ENCODE peak calls at places on chromosome 21, in four cellular contexts. P, N, I and S are unnamed samples.

GRCh38 chr21:43936186-43936967 is 71.4 kb downstream of the AGPAT3 start:
- DNase-seq in P (no peak), N (no peak), I (no peak), S (no peak)

GRCh38 chr21:17578162-17578561 is 34.5 kb downstream of the BTG3 start:
- DNase-seq in P (no peak), N (no peak), I (no peak), S (no peak)

GRCh38 chr21:25370311-25370744 is 237.0 kb downstream of the MRPL39 start:
- DNase-seq in P (no peak), N (no peak), I (no peak), S (no peak)

GRCh38 chr21:16194851-16195251 is 465.1 kb downstream of the USP25 start:
- DNase-seq in P (no peak), N (no peak), I (no peak), S (no peak)

GRCh38 chr21:25938673-25939395 is 204.1 kb downstream of the GABPA start:
- DNase-seq in P (no peak), N (no peak), I (no peak), S (no peak)

GRCh38 chr21:43976661-43977060 is 35.4 kb upstream of the TRAPPC10 start:
- DNase-seq in P (no peak), N (no peak), I (no peak), S (no peak)

GRCh38 chr21:26041441-26042180 is 129.0 kb downstream of the APP start:
- DNase-seq in P (no peak), N (no peak), I (no peak), S (no peak)

GRCh38 chr21:24825348-24825747 is 781.9 kb downstream of the MRPL39 start:
- DNase-seq in P (no peak), N (no peak), I (no peak), S (no peak)

GRCh38 chr21:23809573-23809972 is 1797.7 kb downstream of the MRPL39 start:
- DNase-seq in P (no peak), N (peak), I (no peak), S (no peak)

GRCh38 chr21:14900058-14900457 is 164.7 kb downstream of the NRIP1 start:
- DNase-seq in P (no peak), N (no peak), I (no peak), S (no peak)

GRCh38 chr21:40053007-40053406 is 185.8 kb downstream of the PCP4 start:
- DNase-seq in P (no peak), N (no peak), I (no peak), S (no peak)

GRCh38 chr21:21163904-21164303 is 165.7 kb downstream of the NCAM2 start:
- DNase-seq in P (peak), N (peak), I (no peak), S (peak)

GRCh38 chr21:20404915-20405314 is 593.3 kb upstream of the NCAM2 start:
- DNase-seq in P (no peak), N (peak), I (no peak), S (no peak)

GRCh38 chr21:25862112-25862511 is 127.3 kb downstream of the GABPA start:
- DNase-seq in P (no peak), N (no peak), I (no peak), S (no peak)

GRCh38 chr21:29238052-29238966 is 60.4 kb upstream of the BACH1 start:
- DNase-seq in P (no peak), N (no peak), I (no peak), S (no peak)

GRCh38 chr21:29232601-29233541 is 65.9 kb upstream of the BACH1 start:
- DNase-seq in P (no peak), N (peak), I (no peak), S (no peak)

GRCh38 chr21:29233611-29234540 is 64.8 kb upstream of the BACH1 start:
- DNase-seq in P (no peak), N (no peak), I (peak), S (peak)

GRCh38 chr21:29237110-29238051 is 61.3 kb upstream of the BACH1 start:
- DNase-seq in P (no peak), N (no peak), I (no peak), S (no peak)

GRCh38 chr21:29235714-29236197 is 63.0 kb upstream of the BACH1 start:
- DNase-seq in P (no peak), N (no peak), I (peak), S (no peak)
- TF ChIP-seq SPI1 in P (no peak), N (no peak), I (peak), S (peak)

GRCh38 chr21:42777757-42778344 is 101.5 kb downstream of the WDR4 start:
- DNase-seq in P (no peak), N (no peak), I (peak), S (no peak)

GRCh38 chr21:42777064-42777756 is 102.1 kb downstream of the WDR4 start:
- DNase-seq in P (no peak), N (no peak), I (peak), S (no peak)

GRCh38 chr21:42779431-42779861 is 99.9 kb downstream of the WDR4 start:
- DNase-seq in P (no peak), N (no peak), I (no peak), S (no peak)

GRCh38 chr21:42775123-42775522 is 104.2 kb downstream of the WDR4 start:
- DNase-seq in P (no peak), N (no peak), I (no peak), S (no peak)

GRCh38 chr21:42775891-42776290 is 103.4 kb downstream of the WDR4 start:
- DNase-seq in P (no peak), N (no peak), I (no peak), S (no peak)
- TF ChIP-seq SPI1 in P (no peak), N (no peak), I (no peak), S (no peak)

DNA sequence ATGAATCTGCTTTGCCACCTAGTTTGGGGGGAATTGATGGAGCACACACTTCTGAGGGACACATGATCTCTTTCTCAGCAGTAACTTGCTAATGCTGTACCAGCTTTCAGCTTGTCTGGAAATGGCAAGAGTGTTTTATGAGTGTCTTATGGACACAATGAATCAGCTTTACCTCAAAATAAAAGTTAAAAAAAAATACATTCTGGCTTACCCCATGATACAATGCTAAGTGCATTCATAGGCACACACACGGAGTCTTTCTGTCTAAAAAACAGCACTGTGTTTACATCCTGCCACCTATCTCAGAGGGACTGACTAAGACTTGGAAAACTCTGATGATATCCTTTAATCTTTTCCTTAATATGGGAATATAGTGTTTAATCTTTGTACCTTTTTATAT is 455.5 kb upstream of the ADAMTS5 start:
- DNase-seq in P (no peak), N (no peak), I (no peak), S (no peak)
- TF ChIP-seq SPI1 in P (no peak), N (no peak), I (no peak), S (no peak)

GRCh38 chr21:33843216-33843615 is 72.4 kb downstream of the ATP5PO start:
- DNase-seq in P (no peak), N (no peak), I (no peak), S (no peak)
- TF ChIP-seq SPI1 in P (no peak), N (no peak), I (no peak), S (no peak)

DNA sequence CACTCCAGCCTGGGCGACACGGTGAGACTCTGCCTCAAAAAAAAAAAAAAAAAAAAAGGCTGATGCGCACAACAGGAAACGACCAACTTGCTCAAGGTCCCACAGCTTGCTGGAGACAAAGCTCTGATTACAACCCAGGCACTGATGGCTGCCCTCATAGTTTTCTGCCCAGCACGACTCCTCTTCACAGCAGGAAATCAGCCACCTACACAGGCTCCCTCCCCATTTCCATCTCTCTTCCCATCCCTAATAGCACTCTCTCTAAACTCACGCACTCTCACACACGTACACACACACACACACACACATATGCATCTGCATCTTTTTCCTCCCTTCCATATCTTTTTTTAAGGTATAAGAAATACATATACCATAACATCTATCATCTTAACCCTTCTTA is 153.5 kb upstream of the SOD1 start:
- DNase-seq in P (no peak), N (no peak), I (no peak), S (no peak)
- TF ChIP-seq SPI1 in P (no peak), N (no peak), I (no peak), S (no peak)

DNA sequence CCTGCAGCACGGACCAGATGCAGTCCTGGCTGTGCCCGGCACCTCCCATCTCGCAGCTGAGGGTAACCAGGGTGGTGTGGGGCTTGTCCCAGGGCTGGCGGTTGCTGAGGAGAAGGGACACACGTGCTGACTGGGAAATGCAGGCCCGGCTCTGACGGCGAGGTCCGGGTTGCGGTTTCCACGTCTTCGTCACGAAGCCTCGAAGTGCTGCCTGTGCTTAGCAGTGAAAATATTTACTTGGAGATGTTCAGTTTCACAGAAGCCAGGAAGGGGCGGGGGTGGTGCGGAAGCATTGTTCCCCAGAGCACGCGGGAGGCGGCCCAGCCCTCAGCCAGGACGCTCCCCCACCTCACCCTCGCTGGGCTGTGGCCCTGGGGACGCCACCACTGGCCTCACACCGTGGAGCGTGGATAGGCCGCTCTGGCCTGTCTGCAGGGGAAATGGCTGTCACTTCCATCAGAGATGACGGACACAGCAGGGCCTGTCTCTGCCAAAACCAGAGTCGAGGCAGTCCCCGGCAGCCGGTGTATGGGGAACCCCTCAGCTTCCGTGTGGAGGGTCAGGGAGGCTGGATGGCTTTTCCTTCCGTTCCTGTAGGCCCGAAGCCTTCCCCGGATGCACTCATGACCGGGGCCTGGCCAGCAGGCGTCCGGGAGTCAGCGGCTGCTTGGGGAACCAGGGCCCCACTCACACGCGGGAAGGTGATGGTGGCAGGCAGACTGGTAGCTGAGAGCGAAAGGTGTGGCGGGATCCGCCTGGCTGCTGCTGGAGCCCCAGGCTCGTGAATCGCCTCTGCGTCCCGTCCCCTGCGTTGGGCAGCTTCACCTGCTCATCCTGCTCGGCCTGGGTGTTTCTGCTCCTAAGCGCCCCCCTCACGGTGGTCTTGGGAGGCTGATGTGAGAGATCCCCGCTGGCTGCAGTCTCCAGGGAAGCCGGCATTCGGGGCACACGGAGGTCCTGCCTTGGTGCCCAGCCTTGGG is 14.7 kb upstream of the POFUT2 start:
- DNase-seq in P (no peak), N (no peak), I (no peak), S (no peak)
- TF ChIP-seq SPI1 in P (no peak), N (no peak), I (no peak), S (no peak)

GRCh38 chr21:38988211-38989096 is 182.7 kb downstream of the ETS2 start:
- DNase-seq in P (no peak), N (no peak), I (no peak), S (no peak)

GRCh38 chr21:38990424-38990794 is 184.7 kb downstream of the ETS2 start:
- DNase-seq in P (no peak), N (no peak), I (no peak), S (no peak)

GRCh38 chr21:38989097-38989744 is 183.5 kb downstream of the ETS2 start:
- DNase-seq in P (no peak), N (no peak), I (no peak), S (no peak)

GRCh38 chr21:38987551-38988210 is 182.0 kb downstream of the ETS2 start:
- DNase-seq in P (no peak), N (no peak), I (no peak), S (no peak)

DNA sequence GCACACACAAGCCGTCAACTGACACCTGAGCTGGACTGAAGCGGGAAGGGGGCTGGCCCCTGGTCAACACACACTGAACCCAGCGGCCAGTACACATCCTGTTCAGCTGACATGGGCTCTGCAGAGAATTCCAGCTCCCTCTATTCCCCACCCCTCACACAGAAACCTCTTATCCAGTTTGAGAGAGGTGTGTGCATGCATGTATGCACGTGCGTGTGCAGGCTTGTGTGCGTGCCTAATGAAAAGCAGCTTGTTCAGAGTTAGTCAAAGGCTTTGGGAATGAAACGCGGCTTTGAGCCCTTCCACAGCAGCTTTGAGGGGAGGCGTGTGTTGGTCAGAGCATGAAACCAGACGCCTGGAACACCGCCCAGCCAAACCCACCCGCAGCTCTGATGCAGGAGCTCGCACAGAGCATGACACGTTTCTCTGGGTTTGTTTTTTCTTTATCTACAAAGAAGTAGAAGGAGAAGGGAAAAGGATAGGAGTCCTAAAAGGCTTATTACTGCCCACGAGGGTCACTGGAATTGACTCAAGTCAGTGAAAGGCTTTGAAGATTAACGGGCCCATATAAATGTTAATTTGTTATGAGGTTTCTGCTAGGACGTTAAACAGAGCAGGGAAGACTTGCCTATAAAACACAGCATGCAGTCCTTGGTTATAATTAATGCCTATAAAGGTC is 184.2 kb downstream of the ETS2 start:
- DNase-seq in P (no peak), N (no peak), I (no peak), S (no peak)
- TF ChIP-seq SPI1 in P (no peak), N (no peak), I (no peak), S (no peak)